ENCODE peak calls at places on chromosomes 13 and 19, in nine cellular contexts. U is fibroblast of mammary gland; R is NCI-H2081; N is EL; C is ecto neural progenitor cell; J is activated naive CD8-positive, alpha-beta T cell treated with anti-CD3 and anti-CD28 coated beads, Interleukin-2, amount 50 U/mL, for 24 hours; D is NCI-H748 treated with DMSO at 0.1 percent for 48 hours; M is nephron progenitor cell; F is GM10248. K is an unnamed sample.

GRCh38 chr19:31408460-31409124 is 59.4 kb upstream of the TSHZ3 start:
- DNase-seq in J (no peak), R (no peak), M (no peak), F (no peak), D (no peak), C (no peak), N (peak; percentile 86), U (peak; percentile 92), K (no peak)

GRCh38 chr13:85610024-85610423 is 189.2 kb downstream of the SLITRK6 start:
- DNase-seq in R (no peak), F (no peak), M (no peak), D (no peak), N (no peak), C (no peak), U (no peak), J (no peak), K (no peak)

GRCh38 chr13:92573467-92574057 is 653.0 kb upstream of the GPC6 start:
- DNase-seq in D (peak; percentile 22), M (peak; percentile 37), U (peak; percentile 17), J (no peak), C (peak; percentile 47), R (no peak), F (peak; percentile 10), N (peak; percentile 0), K (no peak)

GRCh38 chr19:42153606-42154405 is 21.6 kb upstream of the POU2F2 start:
- DNase-seq in R (no peak), J (no peak), M (no peak), C (no peak), D (no peak), N (no peak), U (no peak), F (no peak), K (no peak)

GRCh38 chr13:35675651-35676050 is 199.2 kb upstream of the MAB21L1 start:
- DNase-seq in D (no peak), C (no peak), U (no peak), R (no peak), N (no peak), F (no peak), M (no peak), J (no peak), K (no peak)

GRCh38 chr13:44815507-44816074 is 173.7 kb downstream of the NUFIP1 start:
- DNase-seq in D (no peak), M (no peak), U (peak; percentile 93), F (no peak), J (peak; percentile 7), N (peak; percentile 97), C (no peak), R (no peak), K (no peak)

GRCh38 chr13:97307882-97308624 is 85.9 kb downstream of the MBNL2 start:
- DNase-seq in D (no peak), U (peak; percentile 62), C (no peak), R (no peak), M (no peak), F (no peak), N (peak; percentile 90), J (no peak), K (no peak)

GRCh38 chr19:52398091-52398461 is 427 bp downstream of the ZNF528 start:
- DNase-seq in D (no peak), U (peak; percentile 9), J (peak; percentile 8), C (no peak), N (peak; percentile 21), M (no peak), F (peak; percentile 17), R (no peak), K (no peak)

GRCh38 chr19:16226878-16227836 is 29.4 kb downstream of the AP1M1 start:
- DNase-seq in R (no peak), D (no peak), N (no peak), M (no peak), U (no peak), F (no peak), C (no peak), J (no peak), K (no peak)

GRCh38 chr19:14582894-14583340 is at the start of gene CLEC17A:
- DNase-seq in U (no peak), M (no peak), R (no peak), F (peak; percentile 70), J (no peak), C (no peak), N (no peak), D (no peak), K (no peak)

GRCh38 chr19:20776083-20777076 is at the start of gene ZNF66:
- DNase-seq in N (peak; percentile 98), R (peak; percentile 96), F (peak; percentile 88), J (peak; percentile 93), D (peak; percentile 91), C (peak; percentile 96), U (peak; percentile 96), M (peak; percentile 92), K (peak; percentile 88)

GRCh38 chr13:98480915-98481510 is 95.9 kb downstream of the STK24 start:
- DNase-seq in M (no peak), J (peak; percentile 53), N (no peak), D (no peak), F (peak; percentile 70), U (peak; percentile 23), R (no peak), C (no peak), K (no peak)

GRCh38 chr13:80235131-80235530 is 105.8 kb downstream of the SPRY2 start:
- DNase-seq in N (no peak), R (peak; percentile 20), M (peak; percentile 12), C (no peak), D (peak; percentile 95), J (no peak), F (no peak), U (no peak), K (no peak)

GRCh38 chr19:50387176-50387867 is 3.2 kb downstream of the POLD1 start:
- DNase-seq in F (no peak), D (no peak), U (peak; percentile 76), R (no peak), J (no peak), M (no peak), C (no peak), N (peak; percentile 59), K (no peak)

GRCh38 chr13:102597029-102598015 is 536 bp downstream of the TPP2 start:
- DNase-seq in N (peak; percentile 20), M (peak; percentile 50), C (no peak), U (no peak), J (peak; percentile 28), D (peak; percentile 17), F (peak; percentile 30), R (no peak), K (no peak)

GRCh38 chr13:38566526-38566925 is 120.4 kb upstream of the FREM2 start:
- DNase-seq in R (peak; percentile 46), C (no peak), F (no peak), D (peak; percentile 94), M (no peak), J (no peak), N (no peak), U (no peak), K (no peak)

GRCh38 chr19:10517361-10517759 is at the start of gene S1PR5:
- DNase-seq in J (no peak), D (peak; percentile 14), C (peak; percentile 65), F (no peak), M (peak; percentile 73), U (no peak), N (peak; percentile 38), R (peak; percentile 37), K (peak; percentile 53)

GRCh38 chr13:100363351-100363750 is 225.2 kb downstream of the GGACT start:
- DNase-seq in N (peak; percentile 72), R (no peak), J (no peak), F (no peak), C (no peak), D (peak; percentile 24), U (peak; percentile 49), M (no peak), K (no peak)

GRCh38 chr13:38563739-38564138 is 123.1 kb upstream of the FREM2 start:
- DNase-seq in M (no peak), D (no peak), N (no peak), R (no peak), C (no peak), J (no peak), F (no peak), U (no peak), K (no peak)

K was measured in CD8-positive, alpha-beta memory T cell.